ENCODE peak calls at places on chromosomes 13 and 19, in four cellular contexts. L is suprapubic skin, M is lung, Y is neuronal stem cell. H is an unnamed sample. For H3K27me3 and H3K4me1, the result is how much of the 10 kb centered on the place peaks cover.

GRCh38 chr13:109330941-109331340 is 455.4 kb downstream of the IRS2 start:
- DNase-seq in L (no peak), M (no peak), Y (no peak), H (peak)

GRCh38 chr19:17996826-17997316 is 11.1 kb upstream of the ARRDC2 start:
- DNase-seq in L (peak), M (peak), Y (peak), H (peak)

GRCh38 chr13:85194482-85194881 is 604.7 kb downstream of the SLITRK6 start:
- DNase-seq in L (no peak), M (no peak), Y (no peak), H (no peak)

GRCh38 chr13:70756088-70756487 is 647.8 kb upstream of the KLHL1 start:
- DNase-seq in L (no peak), M (no peak), Y (no peak), H (no peak)

GRCh38 chr13:81929988-81930387 is 1589.1 kb upstream of the SPRY2 start:
- DNase-seq in L (no peak), M (no peak), Y (peak), H (no peak)

GRCh38 chr13:75175575-75175974 is 306.4 kb downstream of the TBC1D4 start:
- DNase-seq in L (no peak), M (no peak), Y (no peak), H (peak)

GRCh38 chr13:77325371-77325941 is 1.4 kb downstream of the MYCBP2 start:
- DNase-seq in L (no peak), M (no peak), Y (no peak), H (peak)

GRCh38 chr13:95707442-95708389 is 30.8 kb downstream of the DNAJC3 start:
- DNase-seq in L (no peak), M (no peak), Y (no peak), H (no peak)

GRCh38 chr13:37914781-37915391 is 45.3 kb upstream of the TRPC4 start:
- DNase-seq in L (no peak), M (no peak), Y (no peak), H (peak)

GRCh38 chr13:79936368-79937136 is 404.4 kb downstream of the SPRY2 start:
- DNase-seq in L (no peak), M (peak), Y (no peak), H (peak)

GRCh38 chr19:35204799-35205732 is 23.5 kb downstream of the FAM187B start:
- DNase-seq in L (no peak), M (no peak), Y (no peak), H (no peak)

GRCh38 chr19:35615036-35615435 is 2.5 kb downstream of the HAUS5 start:
- DNase-seq in L (no peak), M (no peak), Y (no peak), H (no peak)

GRCh38 chr19:1509589-1510441 is 3.0 kb downstream of the ADAMTSL5 start:
- DNase-seq in L (no peak), M (no peak), Y (no peak), H (no peak)

GRCh38 chr19:39411006-39411831 is 1.2 kb upstream of the PLEKHG2 start:
- DNase-seq in L (peak), M (no peak), Y (no peak), H (no peak)

GRCh38 chr13:44434441-44435141 is 61.0 kb downstream of the SERP2 start:
- DNase-seq in L (no peak), M (no peak), Y (no peak), H (no peak)

GRCh38 chr13:111937763-111938375 is 129.1 kb upstream of the SOX1 start:
- DNase-seq in L (no peak), M (no peak), Y (no peak), H (peak)

GRCh38 chr19:35793381-35794165 is 18.2 kb downstream of the ARHGAP33 start:
- DNase-seq in L (no peak), M (no peak), Y (no peak), H (no peak)

GRCh38 chr19:38441660-38442348 is 8.3 kb downstream of the RYR1 start:
- DNase-seq in L (no peak), M (no peak), Y (no peak), H (no peak)

GRCh38 chr19:3507371-3508120 is 1.4 kb downstream of the FZR1 start:
- DNase-seq in L (peak), M (no peak), Y (no peak), H (no peak)

GRCh38 chr19:38634757-38635482 is 12.5 kb upstream of the ACTN4 start:
- DNase-seq in L (peak), M (peak), Y (peak), H (no peak)

GRCh38 chr19:10219678-10220077 is 11.5 kb downstream of the S1PR2 start:
- DNase-seq in L (no peak), M (no peak), Y (no peak), H (no peak)

GRCh38 chr13:35881360-35881759 is 249.8 kb downstream of the DCLK1 start:
- DNase-seq in L (no peak), M (peak), Y (no peak), H (no peak)

GRCh38 chr19:10289167-10289835 is 451 bp upstream of the ICAM5 start:
- DNase-seq in L (no peak), M (peak), Y (no peak), H (peak)

GRCh38 chr19:48491793-48492123 is 19.9 kb downstream of the LMTK3 start:
- DNase-seq in L (no peak), M (no peak), Y (no peak), H (no peak)

GRCh38 chr19:47273313-47274070 is 1.2 kb upstream of the INAFM1 start:
- DNase-seq in L (peak), M (peak), Y (peak), H (peak)

GRCh38 chr19:7860902-7861618 is 13.1 kb downstream of the PRR36 start:
- DNase-seq in L (no peak), M (no peak), Y (no peak), H (no peak)

GRCh38 chr13:112699318-112699918 is 9.6 kb downstream of the ATP11A start:
- DNase-seq in L (peak), M (no peak), Y (no peak), H (no peak)

GRCh38 chr19:40411125-40411842 is 1.9 kb downstream of the PRX start:
- DNase-seq in L (no peak), M (no peak), Y (no peak), H (no peak)

GRCh38 chr13:111325941-111326620 is 5.6 kb downstream of the TEX29 start:
- DNase-seq in L (peak), M (no peak), Y (no peak), H (no peak)

GRCh38 chr13:111873676-111874178 is 193.2 kb upstream of the SOX1 start:
- DNase-seq in L (no peak), M (peak), Y (no peak), H (no peak)

GRCh38 chr13:98809345-98809777 is 56.9 kb upstream of the SLC15A1 start:
- DNase-seq in L (no peak), M (no peak), Y (no peak), H (no peak)

GRCh38 chr19:50607874-50608785 is 31.6 kb downstream of the SYT3 start:
- DNase-seq in L (no peak), M (peak), Y (peak), H (peak)

GRCh38 chr13:64639206-64639605 is 2590.9 kb downstream of the PCDH9 start:
- DNase-seq in L (no peak), M (no peak), Y (no peak), H (no peak)

GRCh38 chr13:21116141-21116540 is 54.8 kb upstream of the LATS2 start:
- DNase-seq in L (no peak), M (no peak), Y (no peak), H (no peak)

GRCh38 chr19:292281-292884 is 1.2 kb upstream of the PLPP2 start:
- DNase-seq in L (no peak), M (no peak), Y (no peak), H (no peak)

GRCh38 chr19:294819-295686 is 3.9 kb upstream of the PLPP2 start:
- DNase-seq in L (no peak), M (no peak), Y (no peak), H (no peak)

GRCh38 chr19:294341-294818 is 3.2 kb upstream of the PLPP2 start:
- DNase-seq in L (no peak), M (no peak), Y (no peak), H (no peak)

GRCh38 chr19:292951-293350 is 1.7 kb upstream of the PLPP2 start:
- DNase-seq in L (no peak), M (no peak), Y (no peak), H (no peak)

DNA sequence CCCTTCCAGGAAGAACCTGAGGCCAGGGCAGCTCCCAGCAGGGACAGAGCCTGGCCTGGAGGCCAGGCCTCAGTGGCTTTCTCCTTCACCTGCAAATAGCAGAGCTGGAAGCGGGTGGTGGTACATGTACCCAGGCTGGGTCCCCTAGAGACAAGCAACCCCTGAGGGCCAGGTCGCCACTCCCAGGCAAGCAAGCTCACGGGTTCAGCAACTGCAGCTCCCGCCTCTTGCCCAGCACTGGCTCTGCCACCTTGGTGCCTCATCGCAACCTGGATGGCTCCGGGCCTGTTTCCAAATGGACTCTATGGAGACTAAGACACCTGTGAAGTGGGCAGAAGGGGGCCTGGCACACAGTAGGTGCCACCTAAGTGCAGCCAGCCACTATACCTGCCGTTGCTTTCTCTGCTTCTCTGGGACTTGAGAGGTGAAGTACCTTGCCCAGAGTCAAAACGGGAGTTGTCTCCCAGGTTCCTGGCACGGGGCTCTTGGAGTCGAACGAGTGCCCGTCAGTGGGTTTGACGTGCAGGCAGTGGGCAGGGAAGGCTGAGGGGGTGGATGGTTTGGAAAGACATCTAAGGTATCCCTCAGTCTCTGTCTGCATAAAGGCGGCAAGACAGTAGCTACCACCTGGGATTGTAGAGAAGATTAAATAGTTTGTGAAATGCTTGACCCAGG is 2.4 kb upstream of the PLPP2 start:
- DNase-seq in L (no peak), M (no peak), Y (no peak), H (no peak)
- H3K27me3 ChIP-seq in L (half or more), M (under half), Y (half or more), H (under half)

GRCh38 chr19:45445139-45445538 is 21.4 kb upstream of the ERCC1 start:
- DNase-seq in L (no peak), M (no peak), Y (no peak), H (no peak)
- H3K4me1 ChIP-seq in L (half or more), M (under half), Y (under half), H (under half)

GRCh38 chr19:13135068-13136062 is 14.8 kb downstream of the STX10 start:
- DNase-seq in L (no peak), M (no peak), Y (no peak), H (no peak)

GRCh38 chr19:13139633-13140311 is 10.4 kb downstream of the STX10 start:
- DNase-seq in L (no peak), M (no peak), Y (no peak), H (no peak)

GRCh38 chr19:13137290-13137794 is 12.8 kb downstream of the STX10 start:
- DNase-seq in L (no peak), M (no peak), Y (no peak), H (no peak)

GRCh38 chr19:13138916-13139198 is 11.3 kb downstream of the STX10 start:
- DNase-seq in L (no peak), M (no peak), Y (no peak), H (no peak)

GRCh38 chr19:13138171-13138915 is 11.8 kb downstream of the STX10 start:
- DNase-seq in L (no peak), M (no peak), Y (no peak), H (no peak)
- H3K27me3 ChIP-seq in L (under half), M (under half), Y (under half), H (under half)

GRCh38 chr13:33263484-33263883 is 22.1 kb downstream of the STARD13 start:
- DNase-seq in L (no peak), M (no peak), Y (no peak), H (no peak)
- H3K4me1 ChIP-seq in L (under half), M (under half), Y (under half), H (under half)

GRCh38 chr13:50123515-50123861 is 108.2 kb downstream of the KCNRG start:
- DNase-seq in L (no peak), M (no peak), Y (no peak), H (no peak)
- H3K27me3 ChIP-seq in L (under half), M (under half), Y (under half), H (under half)

GRCh38 chr13:45623516-45624090 is 8.1 kb upstream of the ERICH6B start:
- DNase-seq in L (no peak), M (no peak), Y (no peak), H (no peak)

GRCh38 chr13:45627656-45628055 is 12.1 kb upstream of the ERICH6B start:
- DNase-seq in L (no peak), M (no peak), Y (no peak), H (no peak)

GRCh38 chr13:45626731-45627374 is 11.3 kb upstream of the ERICH6B start:
- DNase-seq in L (no peak), M (no peak), Y (no peak), H (no peak)

GRCh38 chr13:45621950-45622349 is 6.4 kb upstream of the ERICH6B start:
- DNase-seq in L (no peak), M (no peak), Y (no peak), H (no peak)
- H3K4me1 ChIP-seq in L (under half), M (under half), Y (under half), H (under half)